ENCODE peak calls at places on chromosomes 5 and 9, in five cellular contexts. B is AG04450; I is CD8-positive, alpha-beta T cell; J is psoas muscle; V is AG10803. X is an unnamed sample.

GRCh38 chr9:117461386-117461785 is 46.5 kb upstream of the ASTN2 start:
- DNase-seq in I (no peak), V (no peak), B (no peak), J (no peak), X (no peak)

GRCh38 chr9:87269777-87270176 is 227.9 kb upstream of the DAPK1 start:
- DNase-seq in J (no peak), I (no peak), V (peak), B (no peak), X (no peak)

GRCh38 chr5:77197840-77198554 is 12.5 kb upstream of the PDE8B start:
- DNase-seq in V (no peak), J (no peak), I (no peak), B (no peak), X (no peak)

GRCh38 chr9:33263936-33264472 is 504 bp downstream of the BAG1 start:
- DNase-seq in V (peak), B (no peak), J (peak), I (peak), X (peak)

GRCh38 chr9:76255781-76256455 is 138.3 kb downstream of the RFK start:
- DNase-seq in B (peak), I (no peak), J (peak), V (peak), X (peak)

GRCh38 chr5:81486711-81487110 is 92.8 kb upstream of the ACOT12 start:
- DNase-seq in J (no peak), I (no peak), B (no peak), V (no peak), X (no peak)

GRCh38 chr5:123037104-123037418 is 536 bp upstream of the PPIC start:
- DNase-seq in I (no peak), V (no peak), J (no peak), B (no peak), X (no peak)

GRCh38 chr5:15442183-15442550 is 57.8 kb upstream of the FBXL7 start:
- DNase-seq in V (no peak), J (no peak), I (no peak), B (no peak), X (no peak)

GRCh38 chr5:62284946-62285891 is 20.8 kb upstream of the KIF2A start:
- DNase-seq in I (no peak), V (no peak), J (no peak), B (no peak), X (no peak)

GRCh38 chr9:137063311-137064026 is 6.9 kb downstream of the SAPCD2 start:
- DNase-seq in J (no peak), B (no peak), V (no peak), I (no peak), X (no peak)
- H3K4me3 ChIP-seq in J (no peak), B (no peak), V (no peak), I (no peak), X (no peak)

GRCh38 chr9:21078702-21079101 is 960 bp upstream of the IFNB1 start:
- DNase-seq in B (no peak), I (no peak), V (no peak), J (no peak), X (no peak)
- TF ChIP-seq CTCF in B (no peak), I (no peak), V (no peak), J (no peak), X (no peak)

GRCh38 chr5:67166460-67166871 is 30.1 kb downstream of the CD180 start:
- DNase-seq in V (no peak), B (no peak), I (peak), J (peak), X (peak)
- H3K4me3 ChIP-seq in V (peak), B (no peak), I (peak), J (peak), X (peak)

DNA sequence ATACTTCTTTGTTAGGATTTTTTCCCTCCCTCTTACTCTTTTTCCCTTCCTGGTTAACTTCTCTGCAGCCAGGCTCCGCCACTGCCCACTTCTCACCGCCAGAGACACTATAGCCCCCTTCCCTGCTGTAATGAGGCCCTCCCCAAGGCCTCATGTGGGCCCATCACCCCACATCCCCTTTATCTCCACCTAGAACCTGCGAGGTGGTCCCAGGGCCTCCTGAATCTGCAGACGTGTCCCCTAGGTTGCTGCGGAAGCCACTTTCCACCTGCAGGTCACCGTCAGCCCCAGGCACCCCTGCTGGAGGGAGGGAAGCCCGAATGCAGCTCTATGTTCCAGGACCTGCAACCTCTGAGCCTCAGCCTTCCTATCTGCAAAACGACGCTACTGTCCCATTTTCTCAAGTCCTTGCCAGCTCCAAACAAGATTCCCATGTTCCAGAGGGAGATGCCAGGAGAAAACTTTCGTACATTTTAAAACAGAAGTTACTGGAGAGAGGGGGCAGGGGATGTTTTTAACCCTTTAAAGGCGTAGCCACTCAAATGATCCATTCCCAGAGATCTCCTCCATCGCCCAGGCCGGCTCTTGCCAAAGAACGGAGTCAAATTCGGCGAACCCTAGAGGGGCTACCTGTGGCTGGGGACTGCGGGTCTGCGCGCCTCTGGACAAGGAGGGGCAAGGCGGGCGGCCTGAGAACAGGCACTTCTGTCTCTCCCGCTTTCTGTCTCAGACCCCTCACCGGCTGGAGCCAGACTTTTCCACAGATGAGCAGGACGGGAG is 929 bp downstream of the SH3PXD2B start:
- DNase-seq in I (no peak), B (no peak), J (peak), V (peak), X (no peak)
- TF ChIP-seq CTCF in I (no peak), B (peak), J (peak), V (peak), X (peak)

GRCh38 chr9:124210697-124211096 is 47.1 kb upstream of the NEK6 start:
- DNase-seq in B (no peak), J (no peak), I (no peak), V (no peak), X (no peak)
- H3K4me3 ChIP-seq in B (no peak), J (no peak), I (no peak), V (no peak), X (no peak)

GRCh38 chr5:25862276-25862675 is 1176.1 kb downstream of the CDH9 start:
- DNase-seq in V (no peak), B (no peak), I (no peak), J (no peak), X (no peak)
- TF ChIP-seq CTCF in V (no peak), B (no peak), I (no peak), J (no peak), X (no peak)

GRCh38 chr5:132820162-132820754 is 7.2 kb downstream of the SOWAHA start:
- DNase-seq in J (peak), B (peak), I (peak), V (peak), X (peak)
- H3K4me3 ChIP-seq in J (no peak), B (no peak), I (peak), V (no peak), X (no peak)

GRCh38 chr5:151284392-151284967 is 19.1 kb downstream of the SLC36A3 start:
- DNase-seq in J (no peak), V (no peak), I (no peak), B (no peak), X (no peak)

GRCh38 chr5:151286246-151286645 is 17.3 kb downstream of the SLC36A3 start:
- DNase-seq in B (no peak), I (no peak), V (no peak), J (no peak), X (no peak)

GRCh38 chr5:151283120-151283825 is 20.3 kb downstream of the SLC36A3 start:
- DNase-seq in B (no peak), V (no peak), I (no peak), J (no peak), X (no peak)

GRCh38 chr5:151285683-151286082 is 17.9 kb downstream of the SLC36A3 start:
- DNase-seq in V (no peak), J (no peak), B (no peak), I (no peak), X (no peak)

GRCh38 chr5:151288180-151288579 is 15.4 kb downstream of the SLC36A3 start:
- DNase-seq in V (no peak), J (no peak), B (no peak), I (no peak), X (no peak)
- TF ChIP-seq CTCF in V (no peak), J (no peak), B (no peak), I (no peak), X (no peak)

GRCh38 chr9:133906218-133906617 is 85.9 kb downstream of the VAV2 start:
- DNase-seq in I (no peak), B (no peak), J (no peak), V (no peak), X (no peak)
- H3K4me3 ChIP-seq in I (no peak), B (no peak), J (no peak), V (no peak), X (no peak)

GRCh38 chr9:112162644-112163413 is 12.3 kb downstream of the SUSD1 start:
- DNase-seq in I (no peak), J (no peak), V (no peak), B (no peak), X (no peak)

GRCh38 chr9:112169368-112169767 is 5.7 kb downstream of the SUSD1 start:
- DNase-seq in I (no peak), B (no peak), V (no peak), J (no peak), X (no peak)

GRCh38 chr9:112168197-112168596 is 6.9 kb downstream of the SUSD1 start:
- DNase-seq in J (no peak), V (no peak), B (no peak), I (no peak), X (no peak)

GRCh38 chr9:112170235-112170634 is 4.9 kb downstream of the SUSD1 start:
- DNase-seq in B (no peak), V (no peak), I (no peak), J (no peak), X (no peak)

GRCh38 chr9:112166176-112167140 is 8.6 kb downstream of the SUSD1 start:
- DNase-seq in I (no peak), B (no peak), J (peak), V (peak), X (no peak)
- TF ChIP-seq CTCF in I (no peak), B (no peak), J (no peak), V (peak), X (no peak)